ENCODE peak calls at places on chromosomes 7 and 10, in four cellular contexts. U is GM12865, R is WERI-Rb-1, O is left ventricle myocardium inferior. E is an unnamed sample.

GRCh38 chr10:3924344-3924743 is 139.3 kb upstream of the KLF6 start:
- DNase-seq in R (no peak), U (no peak), O (no peak), E (no peak)

GRCh38 chr7:108296911-108297310 is 159.3 kb downstream of the NRCAM start:
- DNase-seq in O (no peak), R (no peak), U (no peak), E (no peak)

GRCh38 chr7:100130608-100131453 is 4.1 kb downstream of the MBLAC1 start:
- DNase-seq in R (peak), U (peak), O (peak), E (peak)

GRCh38 chr10:110803830-110804338 is 67.8 kb upstream of the PDCD4 start:
- DNase-seq in U (peak), R (peak), O (no peak), E (peak)

GRCh38 chr10:21831986-21832735 is 171.4 kb downstream of the DNAJC1 start:
- DNase-seq in O (no peak), R (no peak), U (no peak), E (no peak)

GRCh38 chr10:13698217-13698616 is 111.5 kb downstream of the PRPF18 start:
- DNase-seq in O (peak), U (no peak), R (no peak), E (no peak)

GRCh38 chr7:81004098-81004497 is 85.2 kb upstream of the SEMA3C start:
- DNase-seq in R (no peak), O (no peak), U (no peak), E (no peak)

GRCh38 chr7:105429746-105430612 is 41.3 kb upstream of the SRPK2 start:
- DNase-seq in O (no peak), R (peak), U (peak), E (no peak)

GRCh38 chr10:26721561-26721960 is 24.1 kb downstream of the PDSS1 start:
- DNase-seq in O (no peak), R (no peak), U (no peak), E (no peak)

GRCh38 chr7:102232686-102233286 is 53.9 kb upstream of the SH2B2 start:
- DNase-seq in O (no peak), R (no peak), U (no peak), E (no peak)

GRCh38 chr10:71401969-71402368 is 5.2 kb downstream of the CDH23 start:
- DNase-seq in U (no peak), O (no peak), R (no peak), E (no peak)

GRCh38 chr10:97849491-97850402 is at the start of gene GOLGA7B:
- DNase-seq in R (peak), O (peak), U (peak), E (peak)

GRCh38 chr7:21624320-21624719 is 81.5 kb downstream of the DNAH11 start:
- DNase-seq in U (no peak), R (no peak), O (no peak), E (no peak)

GRCh38 chr10:132503581-132504421 is 33.8 kb upstream of the INPP5A start:
- DNase-seq in O (peak), U (no peak), R (no peak), E (no peak)

GRCh38 chr7:23915196-23915595 is 205.2 kb downstream of the STK31 start:
- DNase-seq in O (no peak), R (no peak), U (no peak), E (no peak)

GRCh38 chr7:149871576-149871975 is 2.2 kb upstream of the ATP6V0E2 start:
- DNase-seq in O (no peak), R (peak), U (no peak), E (no peak)

GRCh38 chr10:102102421-102102820 is 17.7 kb downstream of the LDB1 start:
- DNase-seq in O (no peak), R (no peak), U (no peak), E (no peak)

GRCh38 chr7:151178236-151178635 is 8.8 kb downstream of the ASB10 start:
- DNase-seq in O (no peak), R (no peak), U (no peak), E (no peak)

GRCh38 chr10:133617196-133617595 is 9.4 kb downstream of the FRG2B start:
- DNase-seq in O (no peak), U (no peak), R (no peak), E (no peak)

GRCh38 chr10:123135415-123136141 is at the start of gene HMX3:
- DNase-seq in O (no peak), U (peak), R (peak), E (no peak)

GRCh38 chr7:3267928-3268690 is 32.9 kb upstream of the SDK1 start:
- DNase-seq in R (peak), U (no peak), O (no peak), E (no peak)

GRCh38 chr10:5165738-5166137 is 19.2 kb downstream of the AKR1C8 start:
- DNase-seq in R (no peak), U (no peak), O (no peak), E (no peak)

GRCh38 chr7:156780724-156781455 is 112.1 kb downstream of the LMBR1 start:
- DNase-seq in O (no peak), R (no peak), U (peak), E (no peak)

GRCh38 chr10:132297521-132297920 is 10.2 kb downstream of the STK32C start:
- DNase-seq in R (no peak), O (no peak), U (no peak), E (no peak)

GRCh38 chr7:81499262-81500116 is 270.4 kb downstream of the HGF start:
- DNase-seq in R (no peak), U (peak), O (no peak), E (peak)

GRCh38 chr7:65239324-65239706 is 134.3 kb upstream of the ZNF92 start:
- DNase-seq in O (no peak), R (no peak), U (no peak), E (no peak)

GRCh38 chr7:1537631-1538412 is 7.3 kb downstream of the MAFK start:
- DNase-seq in O (peak), U (no peak), R (no peak), E (peak)
- H3K4me3 ChIP-seq in O (peak), U (no peak), R (no peak), E (peak)

GRCh38 chr7:135291809-135292253 is 58.2 kb downstream of the STRA8 start:
- DNase-seq in U (no peak), R (no peak), O (no peak), E (no peak)
- H3K4me3 ChIP-seq in U (no peak), R (no peak), O (no peak), E (no peak)

GRCh38 chr10:100826983-100827818 is 81.8 kb downstream of the PAX2 start:
- DNase-seq in R (peak), O (no peak), U (no peak), E (no peak)
- H3K4me3 ChIP-seq in R (peak), O (peak), U (no peak), E (no peak)

GRCh38 chr7:101202603-101202918 is 1.7 kb upstream of the MOGAT3 start:
- DNase-seq in O (no peak), R (no peak), U (no peak), E (no peak)

GRCh38 chr7:101200862-101201599 is at the start of gene MOGAT3:
- DNase-seq in U (no peak), R (no peak), O (no peak), E (no peak)

GRCh38 chr7:101198476-101198875 is 2.4 kb downstream of the MOGAT3 start:
- DNase-seq in O (no peak), R (no peak), U (no peak), E (no peak)

GRCh38 chr7:101200504-101200861 is 353 bp downstream of the MOGAT3 start:
- DNase-seq in O (no peak), U (no peak), R (no peak), E (no peak)

DNA sequence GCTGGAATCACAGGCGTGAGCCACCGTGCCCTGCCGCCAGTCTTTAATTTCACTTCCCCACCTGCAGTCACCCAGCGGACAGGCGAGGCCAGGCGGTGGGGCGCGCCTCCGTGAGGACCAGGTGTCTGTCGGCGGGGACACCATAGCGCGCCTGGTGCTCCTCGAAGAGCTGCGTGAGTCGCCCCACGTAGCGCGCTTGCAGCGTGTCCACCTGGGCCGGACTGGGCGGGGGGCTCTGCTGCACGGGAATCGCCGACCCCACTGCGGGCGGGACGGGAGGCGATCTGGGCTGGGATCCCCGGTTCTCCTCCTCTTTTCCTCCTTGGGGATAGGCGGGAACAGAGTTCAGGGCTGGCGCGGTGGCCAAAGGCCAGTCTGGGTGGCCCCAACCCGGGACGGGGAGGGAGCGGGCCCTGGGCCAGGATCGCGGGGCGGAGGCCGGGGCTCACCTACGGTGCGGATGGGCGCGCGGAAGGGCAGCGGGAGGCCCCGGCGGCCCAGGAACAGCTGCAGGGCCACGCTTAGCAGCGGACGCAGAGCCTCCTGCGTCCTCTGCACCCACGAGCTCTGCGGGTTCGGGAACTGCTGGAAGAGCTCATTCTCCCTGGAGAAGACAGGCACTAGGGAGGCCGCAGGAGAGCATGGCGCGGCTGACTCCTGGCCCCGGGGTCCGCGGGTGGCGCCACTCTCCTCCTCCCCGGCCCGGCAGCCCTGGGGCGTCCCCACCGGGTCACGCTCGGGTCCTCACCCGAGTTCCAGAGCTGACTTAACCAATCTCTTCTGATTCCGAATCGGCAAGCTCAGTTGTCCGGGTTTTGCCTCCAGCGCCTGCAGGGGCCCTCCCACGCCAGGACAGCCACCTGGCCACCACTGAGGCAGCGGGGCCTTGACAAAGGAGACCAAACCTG is 1.1 kb upstream of the MOGAT3 start:
- DNase-seq in R (no peak), U (no peak), O (no peak), E (no peak)
- H3K4me3 ChIP-seq in R (peak), U (no peak), O (peak), E (no peak)

GRCh38 chr7:44977956-44978355 is 859 bp downstream of the MYO1G start:
- DNase-seq in O (no peak), R (no peak), U (no peak), E (no peak)
- H3K4me3 ChIP-seq in O (peak), R (no peak), U (peak), E (no peak)

DNA sequence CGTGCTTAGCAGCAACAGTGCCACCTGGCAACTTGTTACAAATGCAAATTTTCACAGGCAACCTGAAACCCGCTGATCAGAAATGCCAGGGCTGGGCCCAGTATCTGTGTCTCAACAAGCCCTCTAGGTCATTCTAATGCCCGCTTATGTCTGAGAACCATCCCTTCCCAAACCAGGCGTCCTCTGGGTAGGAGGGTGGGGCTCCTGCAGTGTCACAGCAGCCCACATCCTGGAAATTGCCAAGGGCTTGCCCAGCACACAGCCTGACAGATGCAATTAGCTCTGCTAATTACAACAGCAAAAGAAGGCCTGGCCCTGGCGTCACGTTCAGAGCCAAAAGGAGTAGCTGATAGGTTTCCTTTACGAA is 15.9 kb downstream of the ITPRIP start:
- DNase-seq in U (peak), R (no peak), O (no peak), E (no peak)
- H3K4me3 ChIP-seq in U (no peak), R (no peak), O (no peak), E (no peak)

DNA sequence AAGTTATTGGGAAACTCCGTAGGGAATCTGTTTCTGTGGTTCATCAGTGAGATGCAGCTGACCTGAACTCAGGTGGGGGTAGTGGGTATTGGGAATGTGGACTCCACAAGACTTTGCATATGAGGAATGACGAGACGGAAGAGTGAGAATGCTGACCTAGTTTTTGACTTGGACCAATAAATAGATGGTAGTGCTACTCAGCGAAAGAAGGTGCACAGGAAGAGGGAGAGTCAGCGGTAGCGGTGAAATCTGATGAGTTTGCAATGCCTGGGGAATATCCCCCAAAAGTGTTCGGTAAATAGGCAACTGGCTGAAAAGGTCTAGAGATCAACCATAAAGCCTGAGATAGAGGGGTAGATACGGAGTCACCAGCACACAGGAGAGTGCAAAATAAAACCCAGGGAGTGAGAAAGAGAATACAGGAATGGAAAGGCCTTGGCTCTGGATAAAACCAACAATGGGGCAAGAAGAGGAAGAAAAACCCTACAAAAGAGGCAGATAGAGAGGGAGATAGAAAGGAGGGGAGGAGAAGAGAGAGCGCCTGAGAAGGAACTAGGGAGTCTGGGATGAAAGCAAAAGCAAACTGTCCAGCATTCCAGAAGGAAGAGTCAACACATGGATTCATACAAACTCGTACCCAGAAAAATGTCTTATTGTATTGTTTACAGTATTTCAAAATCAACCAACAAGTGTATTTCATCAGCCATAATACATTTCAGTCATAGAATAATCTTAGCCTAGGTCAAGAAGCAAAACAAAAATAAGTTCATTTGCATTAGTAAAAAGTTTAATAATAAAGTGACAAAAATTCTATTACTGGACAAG is 5.4 kb downstream of the ARHGAP21 start:
- DNase-seq in O (no peak), R (no peak), U (no peak), E (no peak)
- H3K4me3 ChIP-seq in O (peak), R (no peak), U (no peak), E (no peak)

GRCh38 chr7:120988591-120989299 is at the start of gene CPED1:
- DNase-seq in O (peak), R (peak), U (peak), E (peak)
- H3K4me3 ChIP-seq in O (peak), R (peak), U (peak), E (no peak)

GRCh38 chr7:130091999-130092398 is 21.7 kb downstream of the KLHDC10 start:
- DNase-seq in U (no peak), O (no peak), R (no peak), E (no peak)
- H3K4me3 ChIP-seq in U (no peak), O (no peak), R (no peak), E (no peak)

GRCh38 chr10:17214991-17215781 is 12.9 kb upstream of the VIM start:
- DNase-seq in O (no peak), U (no peak), R (no peak), E (no peak)

GRCh38 chr10:17212802-17213204 is 11.3 kb upstream of the TRDMT1 start:
- DNase-seq in O (no peak), U (no peak), R (no peak), E (no peak)

GRCh38 chr10:17215782-17216122 is 12.3 kb upstream of the VIM start:
- DNase-seq in U (no peak), R (no peak), O (no peak), E (no peak)

GRCh38 chr10:17213646-17214349 is 12.3 kb upstream of the TRDMT1 start:
- DNase-seq in R (no peak), U (no peak), O (no peak), E (no peak)

DNA sequence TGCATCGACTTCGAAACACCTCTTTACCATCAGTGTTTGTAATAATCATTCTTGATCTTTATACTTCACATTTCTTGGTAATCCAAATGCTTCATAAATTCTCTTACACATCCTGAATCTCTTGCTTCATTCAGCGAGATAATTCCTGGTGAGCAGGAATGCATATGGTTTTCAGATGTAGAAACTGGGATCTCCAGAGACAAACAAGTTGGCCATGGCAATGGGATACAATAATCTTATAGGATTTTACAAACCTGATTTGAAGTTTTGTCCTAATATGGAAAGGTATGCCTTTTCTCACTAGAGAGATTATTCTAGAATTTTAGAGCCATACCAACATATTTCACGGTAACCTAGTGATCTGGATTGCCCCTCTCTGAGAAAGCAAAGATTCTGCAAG is 13.0 kb upstream of the TRDMT1 start:
- DNase-seq in U (no peak), R (no peak), O (no peak), E (no peak)
- H3K4me3 ChIP-seq in U (no peak), R (no peak), O (no peak), E (no peak)